ENCODE peak calls at places on chromosomes 12 and 14, in six cellular contexts. I is IMR-90, Q is A549, D is heart left ventricle, Y is heart right ventricle, R is GM06990. H is an unnamed sample.
A peak's percentile ranks its signal among the peaks of the same experiment; 100 is the strongest.

GRCh38 chr12:109255377-109255776 is 53.7 kb downstream of the FOXN4 start:
- DNase-seq in D (no peak), Q (peak; percentile 45), I (peak; percentile 21), R (no peak), Y (no peak), H (no peak)

GRCh38 chr14:94139421-94139820 is 10.0 kb upstream of the IFI27L2 start:
- DNase-seq in D (no peak), Y (no peak), R (no peak), Q (no peak), I (no peak), H (no peak)

GRCh38 chr14:91714805-91715204 is 17.1 kb downstream of the CATSPERB start:
- DNase-seq in R (no peak), I (no peak), Q (no peak), Y (no peak), D (no peak), H (no peak)

GRCh38 chr14:86935241-86935640 is 1057.7 kb downstream of the GALC start:
- DNase-seq in D (no peak), R (no peak), Y (no peak), I (peak; percentile 61), Q (no peak), H (no peak)

GRCh38 chr12:66776974-66777373 is 98.1 kb upstream of the GRIP1 start:
- DNase-seq in R (peak; percentile 52), Q (no peak), D (no peak), I (no peak), Y (no peak), H (no peak)

GRCh38 chr12:74317078-74317581 is 220.5 kb upstream of the ATXN7L3B start:
- DNase-seq in R (no peak), I (no peak), D (peak; percentile 32), Y (peak; percentile 19), Q (peak; percentile 75), H (no peak)

GRCh38 chr12:32757159-32757556 is 1.5 kb upstream of the YARS2 start:
- DNase-seq in Q (no peak), D (no peak), Y (no peak), R (no peak), I (no peak), H (no peak)

GRCh38 chr12:105930612-105931011 is 208.1 kb downstream of the NUAK1 start:
- DNase-seq in Q (no peak), Y (no peak), I (no peak), D (no peak), R (no peak), H (no peak)

GRCh38 chr14:102819176-102819628 is 42.0 kb downstream of the TRAF3 start:
- DNase-seq in Y (no peak), Q (no peak), I (no peak), D (no peak), R (peak; percentile 75), H (no peak)

GRCh38 chr14:73188501-73188903 is 48.8 kb upstream of the PAPLN start:
- DNase-seq in D (no peak), Q (peak; percentile 45), I (peak; percentile 84), R (no peak), Y (no peak), H (no peak)

GRCh38 chr12:101127521-101128219 is 82.4 kb downstream of the SLC5A8 start:
- DNase-seq in R (no peak), Y (no peak), D (no peak), I (peak; percentile 80), Q (no peak), H (no peak)

GRCh38 chr12:118467576-118467975 is 91.2 kb downstream of the SUDS3 start:
- DNase-seq in Y (no peak), D (no peak), I (no peak), R (no peak), Q (no peak), H (no peak)

GRCh38 chr12:40226652-40227051 is 1.9 kb downstream of the LRRK2 start:
- DNase-seq in R (no peak), I (peak; percentile 73), Y (peak; percentile 62), D (peak; percentile 54), Q (peak; percentile 90), H (no peak)

GRCh38 chr12:57842342-57843294 is 3.9 kb downstream of the CTDSP2 start:
- DNase-seq in I (peak; percentile 29), D (no peak), Q (no peak), Y (no peak), R (no peak), H (no peak)

GRCh38 chr14:68232643-68233055 is 413.1 kb downstream of the RAD51B start:
- DNase-seq in I (peak; percentile 99), R (peak; percentile 78), D (peak; percentile 41), Q (peak; percentile 98), Y (peak; percentile 86), H (no peak)

GRCh38 chr14:95155044-95155443 is 2.3 kb downstream of the DICER1 start:
- DNase-seq in Q (no peak), Y (no peak), R (no peak), I (no peak), D (no peak), H (no peak)

GRCh38 chr14:95157195-95157986 is at the start of gene DICER1:
- DNase-seq in Q (peak; percentile 95), R (peak; percentile 92), D (peak; percentile 97), Y (peak; percentile 98), I (peak; percentile 89), H (peak; percentile 99)

GRCh38 chr14:95156153-95156764 is 1.1 kb downstream of the DICER1 start:
- DNase-seq in R (no peak), D (no peak), Q (peak; percentile 12), Y (no peak), I (peak; percentile 25), H (no peak)

GRCh38 chr14:95156765-95157194 is 549 bp downstream of the DICER1 start:
- DNase-seq in I (peak; percentile 19), R (peak; percentile 58), D (peak; percentile 57), Y (peak; percentile 28), Q (peak; percentile 35), H (peak; percentile 73)

DNA sequence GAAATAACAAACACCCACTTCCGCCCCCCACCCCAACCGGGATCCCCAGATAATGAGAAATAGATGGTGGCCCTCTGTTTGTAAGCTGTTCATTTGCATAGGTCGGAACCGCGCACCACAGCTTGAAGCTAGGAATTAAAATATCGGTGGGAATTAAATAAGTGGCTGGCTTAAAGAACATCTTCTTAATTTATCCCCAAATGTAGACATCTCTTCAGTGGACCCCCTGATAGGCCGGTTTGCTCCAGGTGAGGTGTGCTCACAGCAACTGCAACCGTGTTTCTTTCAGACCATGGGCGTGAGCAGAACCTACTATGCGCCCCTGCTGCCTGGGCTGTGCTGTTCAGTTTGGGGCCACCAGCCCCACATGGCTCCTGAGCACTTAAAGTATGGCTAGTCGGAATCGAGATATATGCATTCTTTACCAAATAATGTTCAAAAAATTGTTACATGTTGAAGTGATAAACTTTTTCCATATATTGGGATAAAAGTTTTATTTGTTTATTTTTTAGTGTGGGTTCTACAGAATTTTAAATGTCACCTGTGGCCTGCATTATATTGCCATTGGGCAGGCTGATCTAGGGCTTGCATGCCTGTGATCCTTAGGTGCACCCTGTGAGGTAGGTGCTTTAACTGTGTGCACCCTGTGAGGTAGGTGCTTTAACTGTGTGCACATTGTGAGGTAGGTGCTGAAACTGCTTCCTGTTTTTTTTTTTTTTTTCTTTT is 821 bp upstream of the DICER1 start:
- DNase-seq in D (no peak), Q (peak; percentile 38), R (no peak), I (no peak), Y (no peak), H (no peak)
- TF ChIP-seq CTCF in D (no peak), Q (no peak), R (peak; percentile 16), I (no peak), Y (no peak), H (no peak)

GRCh38 chr14:77376380-77376770 is 519 bp downstream of the TMED8 start:
- DNase-seq in I (no peak), Y (peak; percentile 8), R (no peak), Q (peak; percentile 15), D (peak; percentile 31), H (no peak)

GRCh38 chr14:77377502-77377844 is 294 bp downstream of the SAMD15 start:
- DNase-seq in I (no peak), R (no peak), Y (no peak), D (no peak), Q (no peak), H (no peak)

GRCh38 chr14:77375973-77376372 is 921 bp downstream of the TMED8 start:
- DNase-seq in Y (no peak), D (no peak), I (no peak), Q (no peak), R (no peak), H (no peak)

GRCh38 chr14:77375164-77375950 is 1.5 kb downstream of the TMED8 start:
- DNase-seq in Y (no peak), R (peak; percentile 20), Q (no peak), I (no peak), D (no peak), H (no peak)

DNA sequence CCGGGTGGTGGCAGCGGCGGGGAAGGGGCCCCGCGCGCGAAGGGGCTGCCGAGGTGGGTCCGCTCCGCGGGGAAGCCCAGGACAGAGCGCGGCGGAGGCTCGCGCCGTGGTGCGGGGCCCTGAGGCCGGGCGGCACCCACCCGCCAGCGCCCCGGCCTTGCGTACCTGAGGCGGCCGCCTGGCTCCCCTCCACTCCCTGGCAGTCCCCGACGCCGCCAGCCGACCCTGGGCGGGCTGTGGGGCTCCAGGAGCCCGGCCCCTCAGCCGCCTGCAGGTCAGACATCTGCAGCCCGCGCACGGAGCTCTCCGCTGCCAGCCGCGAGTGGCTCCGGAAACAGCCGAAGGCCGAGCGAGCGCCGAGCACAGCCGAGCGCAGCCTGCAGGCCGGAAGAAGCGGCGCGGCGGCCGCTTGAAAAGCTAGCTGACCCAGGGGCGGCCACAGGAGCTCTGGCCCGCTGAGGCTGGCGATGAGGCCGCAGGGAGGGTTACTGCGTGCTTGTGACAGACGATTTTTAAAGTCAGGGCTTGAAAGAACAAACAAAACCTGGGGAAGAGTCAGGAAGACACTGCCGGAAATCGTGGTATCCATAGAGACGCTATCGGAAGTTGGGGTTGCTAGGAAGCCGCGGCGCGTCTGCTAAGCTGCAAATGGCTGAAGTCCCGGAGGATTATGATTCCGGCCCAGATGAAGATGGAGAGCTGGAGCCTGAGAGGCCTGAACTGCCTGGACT is at the start of the genes SAMD15 and TMED8:
- DNase-seq in Q (peak; percentile 89), Y (peak; percentile 84), R (peak; percentile 93), D (peak; percentile 85), I (peak; percentile 80), H (peak; percentile 90)
- TF ChIP-seq CTCF in Q (no peak), Y (no peak), R (no peak), D (peak; percentile 26), I (peak; percentile 24), H (peak; percentile 49)

GRCh38 chr14:52683985-52684520 is 11.3 kb downstream of the ERO1A start:
- DNase-seq in R (no peak), I (no peak), D (no peak), Y (no peak), Q (peak; percentile 44), H (no peak)
- TF ChIP-seq CTCF in R (no peak), I (no peak), D (no peak), Y (no peak), Q (no peak), H (no peak)

DNA sequence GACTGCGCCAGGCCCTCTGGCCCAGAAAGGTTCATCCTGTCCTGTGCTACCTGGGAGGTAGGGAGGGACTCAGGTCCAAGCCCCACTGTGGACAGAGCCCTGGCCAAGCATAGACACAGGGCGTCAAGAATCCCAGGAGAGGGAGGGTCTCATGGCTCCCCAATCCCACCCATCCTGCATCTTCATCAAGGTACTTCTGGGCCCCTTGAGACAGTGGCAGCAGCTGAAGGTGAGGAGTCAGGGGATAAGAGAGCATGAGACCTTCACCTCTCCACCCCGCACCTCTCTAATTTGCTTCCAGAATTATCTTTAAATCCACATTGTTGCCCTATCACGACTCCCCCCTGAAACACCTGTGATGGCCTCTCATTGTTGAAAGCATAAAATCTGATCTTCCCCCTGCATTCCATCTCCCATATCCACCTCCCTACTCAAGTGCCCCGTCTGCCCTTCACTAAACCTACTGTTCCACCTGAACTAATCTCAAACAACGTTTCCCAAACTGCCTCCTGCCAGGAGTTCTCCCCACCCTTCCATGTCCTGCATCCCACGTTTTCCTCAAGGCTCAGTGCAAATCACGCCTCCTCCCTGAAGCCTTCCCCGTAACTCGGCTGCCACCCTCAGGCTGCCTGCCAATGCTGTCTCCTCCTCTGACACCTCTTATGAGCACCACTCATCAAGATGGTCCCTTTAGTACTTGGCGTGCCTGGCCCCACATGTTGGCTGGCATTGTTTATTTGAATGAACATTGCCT is 27.1 kb downstream of the KRT18 start:
- DNase-seq in I (peak; percentile 27), Q (peak; percentile 92), R (no peak), Y (no peak), D (no peak), H (no peak)
- TF ChIP-seq CTCF in I (peak; percentile 38), Q (peak; percentile 88), R (no peak), Y (no peak), D (no peak), H (no peak)